ENCODE peak calls at places on chromosomes 1 and 21, in six cellular contexts. J is GM03348, I is GM13976, K is pancreas, L is A673, R is substantia nigra. A is an unnamed sample.

GRCh38 chr1:34086561-34086960 is 78.5 kb downstream of the CSMD2 start:
- DNase-seq in J (no peak), I (no peak), K (no peak), L (no peak), R (no peak), A (no peak)

GRCh38 chr1:98393719-98394118 is 267.8 kb upstream of the SNX7 start:
- DNase-seq in J (no peak), I (no peak), K (no peak), L (no peak), R (no peak), A (no peak)

GRCh38 chr21:36966846-36967657 is 583 bp upstream of the HLCS start:
- DNase-seq in J (no peak), I (no peak), K (no peak), L (peak), R (no peak), A (no peak)

GRCh38 chr1:229370601-229371021 is 27.8 kb upstream of the CCSAP start:
- DNase-seq in J (no peak), I (no peak), K (no peak), L (peak), R (no peak), A (no peak)

GRCh38 chr1:46300673-46301405 is 2.6 kb downstream of the LRRC41 start:
- DNase-seq in J (peak), I (no peak), K (no peak), L (no peak), R (no peak), A (no peak)

GRCh38 chr1:247407180-247407616 is 8.8 kb upstream of the NLRP3 start:
- DNase-seq in J (no peak), I (peak), K (no peak), L (no peak), R (no peak), A (peak)

GRCh38 chr1:201360901-201361651 is 16.4 kb downstream of the TNNT2 start:
- DNase-seq in J (no peak), I (no peak), K (peak), L (no peak), R (no peak), A (no peak)

GRCh38 chr1:175797576-175797975 is 54.2 kb upstream of the TNR start:
- DNase-seq in J (no peak), I (no peak), K (no peak), L (no peak), R (no peak), A (no peak)

GRCh38 chr1:244273845-244274619 is 177.7 kb downstream of the ADSS2 start:
- DNase-seq in J (peak), I (no peak), K (no peak), L (peak), R (peak), A (no peak)

GRCh38 chr21:42541618-42542017 is 28.0 kb downstream of the SLC37A1 start:
- DNase-seq in J (no peak), I (no peak), K (no peak), L (no peak), R (no peak), A (no peak)

GRCh38 chr1:187067160-187067559 is 238.4 kb downstream of the PLA2G4A start:
- DNase-seq in J (no peak), I (no peak), K (peak), L (peak), R (no peak), A (no peak)

GRCh38 chr1:190453550-190453949 is 24.1 kb downstream of the BRINP3 start:
- DNase-seq in J (no peak), I (no peak), K (no peak), L (peak), R (no peak), A (no peak)

GRCh38 chr21:35743571-35743970 is 316.8 kb downstream of the SETD4 start:
- DNase-seq in J (no peak), I (no peak), K (no peak), L (no peak), R (no peak), A (no peak)